ENCODE peak calls at places on chromosomes 13 and 19, in four cellular contexts. One of them, this sample, is unnamed.

GRCh38 chr19:55598719-55599467 is 424 bp downstream of the FIZ1 start:
- DNase-seq in SK-N-SH: peak
- DNase-seq in HepG2: peak
- DNase-seq in GM12892: peak
- DNase-seq in this sample: peak

GRCh38 chr19:3987619-3988371 is 2.5 kb upstream of the EEF2 start:
- DNase-seq in GM12892: peak
- DNase-seq in SK-N-SH: peak
- DNase-seq in HepG2: peak
- DNase-seq in this sample: peak

GRCh38 chr13:45861352-45861751 is 9.8 kb upstream of the SIAH3 start:
- DNase-seq in HepG2: no peak
- DNase-seq in GM12892: no peak
- DNase-seq in SK-N-SH: no peak
- DNase-seq in this sample: no peak

GRCh38 chr13:28022848-28023518 is 34.5 kb upstream of the URAD start:
- DNase-seq in GM12892: no peak
- DNase-seq in SK-N-SH: no peak
- DNase-seq in HepG2: peak
- DNase-seq in this sample: no peak

GRCh38 chr13:107373551-107373950 is 805.6 kb upstream of the ARGLU1 start:
- DNase-seq in GM12892: no peak
- DNase-seq in HepG2: no peak
- DNase-seq in SK-N-SH: no peak
- DNase-seq in this sample: no peak

GRCh38 chr13:77390391-77390790 is 63.5 kb upstream of the MYCBP2 start:
- DNase-seq in SK-N-SH: no peak
- DNase-seq in GM12892: no peak
- DNase-seq in HepG2: no peak
- DNase-seq in this sample: no peak

GRCh38 chr19:34096020-34096915 is 76.0 kb upstream of the LSM14A start:
- DNase-seq in HepG2: peak
- DNase-seq in SK-N-SH: peak
- DNase-seq in GM12892: no peak
- DNase-seq in this sample: no peak

GRCh38 chr13:26186995-26187394 is 35.1 kb downstream of the RNF6 start:
- DNase-seq in SK-N-SH: peak
- DNase-seq in GM12892: no peak
- DNase-seq in HepG2: no peak
- DNase-seq in this sample: no peak

GRCh38 chr13:94559201-94559795 is 36.7 kb downstream of the TGDS start:
- DNase-seq in HepG2: no peak
- DNase-seq in SK-N-SH: no peak
- DNase-seq in GM12892: no peak
- DNase-seq in this sample: no peak

GRCh38 chr19:17719730-17720486 is 628 bp downstream of the MAP1S start:
- DNase-seq in HepG2: no peak
- DNase-seq in GM12892: no peak
- DNase-seq in SK-N-SH: peak
- DNase-seq in this sample: no peak

DNA sequence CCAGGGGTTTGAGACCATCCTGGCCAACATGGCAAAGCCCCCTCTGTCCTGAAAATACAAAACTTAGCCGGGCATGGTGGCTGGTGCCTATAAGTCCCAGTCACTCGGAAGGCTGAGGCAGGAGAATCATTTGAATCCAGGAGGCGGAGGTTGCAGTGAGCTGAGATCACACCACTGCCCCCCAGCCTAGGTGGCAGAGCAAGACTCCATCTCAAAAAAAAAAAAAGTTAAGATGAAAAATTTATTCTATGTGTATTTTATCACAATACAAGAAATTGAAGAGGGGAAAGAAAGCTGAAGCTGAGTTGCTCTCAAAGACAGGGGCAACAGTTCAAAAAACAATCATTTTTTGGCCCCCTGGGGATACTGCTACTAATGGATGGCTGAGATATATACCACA is 31.1 kb downstream of the INSR start:
- DNase-seq in HepG2: no peak
- DNase-seq in GM12892: no peak
- DNase-seq in SK-N-SH: no peak
- DNase-seq in this sample: no peak
- TF ChIP-seq TAF1 in HepG2: no peak
- TF ChIP-seq TAF1 in GM12892: no peak
- TF ChIP-seq TAF1 in SK-N-SH: no peak
- TF ChIP-seq TAF1 in this sample: no peak

GRCh38 chr19:47853003-47853402 is 6.0 kb upstream of the TPRX2 start:
- DNase-seq in HepG2: no peak
- DNase-seq in SK-N-SH: no peak
- DNase-seq in GM12892: no peak
- DNase-seq in this sample: no peak
- TF ChIP-seq TAF1 in HepG2: no peak
- TF ChIP-seq TAF1 in SK-N-SH: no peak
- TF ChIP-seq TAF1 in GM12892: no peak
- TF ChIP-seq TAF1 in this sample: no peak

DNA sequence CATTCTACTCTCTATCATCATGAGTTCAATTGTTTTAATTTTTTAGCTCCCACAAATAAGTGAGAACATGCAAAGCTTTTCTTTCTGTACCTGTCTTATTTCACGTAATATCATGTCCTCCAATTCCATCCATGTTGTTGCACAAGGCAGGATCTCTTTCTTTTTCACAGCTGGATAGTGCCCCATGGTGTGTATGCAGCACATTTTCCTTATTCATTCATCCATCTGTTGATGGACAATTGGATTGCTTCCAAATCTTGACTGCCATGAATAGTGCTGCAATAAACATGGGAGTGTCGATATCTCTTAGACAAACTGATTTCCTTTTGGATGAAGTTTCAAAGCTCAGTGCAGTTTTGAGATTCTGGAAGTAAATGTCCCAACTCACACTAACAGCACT is 326.9 kb downstream of the FGF9 start:
- DNase-seq in SK-N-SH: no peak
- DNase-seq in GM12892: no peak
- DNase-seq in HepG2: no peak
- DNase-seq in this sample: no peak
- TF ChIP-seq TAF1 in SK-N-SH: no peak
- TF ChIP-seq TAF1 in GM12892: no peak
- TF ChIP-seq TAF1 in HepG2: no peak
- TF ChIP-seq TAF1 in this sample: no peak

DNA sequence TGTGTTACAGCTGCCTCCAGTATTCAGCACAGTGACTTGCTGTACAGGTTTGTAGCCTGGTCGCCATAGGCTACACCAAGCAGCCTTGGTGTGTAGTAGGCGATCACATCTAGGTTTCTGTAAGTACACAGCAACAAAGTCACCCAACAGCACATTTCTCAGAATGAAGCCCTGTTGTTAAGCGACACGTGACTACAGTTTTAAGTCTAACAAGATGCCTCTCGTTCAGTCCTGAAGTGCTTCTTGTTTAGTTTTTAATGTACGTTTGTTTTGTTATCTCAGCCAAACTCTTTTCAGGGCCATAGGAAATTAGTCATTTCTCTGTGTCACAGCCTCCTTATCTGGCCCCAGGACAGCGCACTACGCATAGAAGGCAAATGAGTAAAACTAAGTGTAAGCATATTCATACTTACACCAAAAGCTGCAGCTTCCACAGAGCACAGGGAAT is 50.0 kb upstream of the GPR183 start:
- DNase-seq in HepG2: no peak
- DNase-seq in SK-N-SH: no peak
- DNase-seq in GM12892: no peak
- DNase-seq in this sample: no peak
- TF ChIP-seq TAF1 in HepG2: no peak
- TF ChIP-seq TAF1 in SK-N-SH: no peak
- TF ChIP-seq TAF1 in GM12892: no peak
- TF ChIP-seq TAF1 in this sample: no peak

GRCh38 chr13:73754241-73754640 is 380.0 kb downstream of the KLF12 start:
- DNase-seq in SK-N-SH: no peak
- DNase-seq in GM12892: no peak
- DNase-seq in HepG2: no peak
- DNase-seq in this sample: no peak

GRCh38 chr13:73745190-73745589 is 389.0 kb downstream of the KLF12 start:
- DNase-seq in HepG2: no peak
- DNase-seq in GM12892: no peak
- DNase-seq in SK-N-SH: no peak
- DNase-seq in this sample: no peak

GRCh38 chr13:73751290-73751689 is 382.9 kb downstream of the KLF12 start:
- DNase-seq in SK-N-SH: no peak
- DNase-seq in GM12892: no peak
- DNase-seq in HepG2: no peak
- DNase-seq in this sample: no peak

DNA sequence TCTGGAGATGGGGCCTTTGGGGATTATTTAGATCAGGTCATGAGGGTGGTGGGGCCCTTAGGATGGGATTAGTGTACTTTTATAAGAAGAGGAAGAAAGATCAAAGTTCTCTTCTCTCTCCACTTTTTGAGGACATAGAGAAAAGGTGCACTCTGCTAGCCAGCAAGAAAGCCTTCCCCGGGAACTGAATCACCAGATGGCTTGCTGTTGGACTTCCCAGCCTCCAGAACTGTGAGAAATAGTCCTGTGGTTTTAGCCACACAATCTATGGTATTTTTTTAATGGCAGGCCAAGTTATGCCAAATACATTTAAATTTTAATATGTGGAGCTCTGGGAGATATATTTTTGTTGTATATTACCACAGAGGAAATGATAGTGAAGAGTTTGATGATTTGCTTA is 385.8 kb downstream of the KLF12 start:
- DNase-seq in SK-N-SH: no peak
- DNase-seq in GM12892: no peak
- DNase-seq in HepG2: no peak
- DNase-seq in this sample: no peak
- TF ChIP-seq TAF1 in SK-N-SH: no peak
- TF ChIP-seq TAF1 in GM12892: no peak
- TF ChIP-seq TAF1 in HepG2: no peak
- TF ChIP-seq TAF1 in this sample: no peak

GRCh38 chr19:42465827-42466280 is 23.1 kb upstream of the CXCL17 start:
- DNase-seq in SK-N-SH: no peak
- DNase-seq in HepG2: no peak
- DNase-seq in GM12892: peak
- DNase-seq in this sample: peak
- TF ChIP-seq TAF1 in SK-N-SH: no peak
- TF ChIP-seq TAF1 in HepG2: no peak
- TF ChIP-seq TAF1 in GM12892: no peak
- TF ChIP-seq TAF1 in this sample: no peak

DNA sequence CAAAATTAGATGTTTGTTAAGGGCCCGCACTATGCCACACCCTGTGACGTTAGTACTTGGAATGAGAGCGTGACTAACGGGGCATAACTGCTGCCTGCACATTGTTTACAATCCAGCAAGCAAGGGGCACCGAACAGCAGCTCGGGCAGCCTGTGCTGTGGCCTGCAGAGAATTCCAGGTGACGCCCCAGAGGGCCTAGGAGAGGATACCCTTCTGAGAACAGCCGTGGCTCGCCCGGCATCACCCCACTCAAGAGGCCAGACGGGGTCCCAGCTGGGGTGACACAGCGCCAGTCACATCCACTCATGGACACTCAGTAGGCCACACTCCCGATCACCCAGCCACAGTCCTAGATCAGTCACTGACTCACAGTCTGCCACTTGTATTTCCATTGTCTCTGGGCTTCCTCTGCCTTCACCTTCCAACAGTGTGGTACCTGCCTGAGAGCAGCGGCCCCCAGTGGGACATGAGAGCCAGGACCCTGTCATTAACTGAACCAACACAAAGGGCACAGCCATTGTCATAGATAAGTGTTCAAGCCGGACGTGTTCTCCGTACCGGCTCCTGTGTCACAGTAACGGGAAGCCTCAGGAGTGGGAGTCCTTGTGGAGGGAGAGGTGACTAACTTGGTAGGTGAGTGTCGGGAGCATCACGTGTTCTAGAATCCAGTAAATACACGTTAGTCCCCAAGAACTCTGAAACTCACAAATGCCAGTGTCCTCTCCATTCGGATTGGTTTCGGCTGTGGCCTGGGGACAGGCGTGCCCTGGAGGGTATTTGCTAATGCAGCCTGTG is 7.5 kb downstream of the ZNF331 start:
- DNase-seq in GM12892: no peak
- DNase-seq in HepG2: no peak
- DNase-seq in SK-N-SH: no peak
- DNase-seq in this sample: no peak
- TF ChIP-seq TAF1 in GM12892: no peak
- TF ChIP-seq TAF1 in HepG2: no peak
- TF ChIP-seq TAF1 in SK-N-SH: no peak
- TF ChIP-seq TAF1 in this sample: no peak